ENCODE peak calls at places on chromosomes 1 and 21, in eight cellular contexts. D is HTR-8/SVneo, V is IMR-90, E is Peyer's patch, F is glutamatergic neuron, K is GM03348, H is breast epithelium, Q is amniotic stem cell. U is an unnamed sample.

GRCh38 chr1:160720366-160720765 is 8.7 kb upstream of the CD48 start:
- DNase-seq in H (no peak), D (no peak), F (no peak), E (no peak), V (no peak), K (no peak), Q (no peak), U (no peak)

GRCh38 chr1:212518188-212518951 is 85.7 kb downstream of the NENF start:
- DNase-seq in V (peak; percentile 84), Q (no peak), H (peak; percentile 81), D (no peak), F (no peak), E (no peak), K (peak; percentile 35), U (no peak)

GRCh38 chr1:218474089-218474488 is 129.0 kb downstream of the TGFB2 start:
- DNase-seq in Q (no peak), H (no peak), V (no peak), F (no peak), D (no peak), E (no peak), K (no peak), U (no peak)

GRCh38 chr1:67333603-67334002 is 25.9 kb downstream of the IL12RB2 start:
- DNase-seq in E (no peak), H (no peak), K (no peak), Q (no peak), V (no peak), F (no peak), D (no peak), U (no peak)

GRCh38 chr1:199041173-199041914 is 402.5 kb downstream of the PTPRC start:
- DNase-seq in H (no peak), K (no peak), E (no peak), D (no peak), F (no peak), V (no peak), Q (no peak), U (no peak)

GRCh38 chr1:1181129-1181937 is 7.7 kb downstream of the TTLL10 start:
- DNase-seq in Q (no peak), K (no peak), V (no peak), H (no peak), F (no peak), E (no peak), D (no peak), U (no peak)

GRCh38 chr1:28582248-28582615 is 9.8 kb upstream of the RAB42 start:
- DNase-seq in H (no peak), F (no peak), D (no peak), K (peak; percentile 62), V (no peak), Q (no peak), E (no peak), U (peak; percentile 39)

GRCh38 chr1:234212764-234213406 is 160.4 kb upstream of the COA6 start:
- DNase-seq in Q (no peak), K (no peak), D (peak; percentile 55), E (no peak), V (peak; percentile 26), F (no peak), H (no peak), U (peak; percentile 21)

GRCh38 chr1:184861755-184862336 is 107.2 kb upstream of the EDEM3 start:
- DNase-seq in F (no peak), V (no peak), Q (no peak), E (no peak), D (no peak), H (no peak), K (no peak), U (no peak)

GRCh38 chr1:75202751-75203150 is 68.6 kb downstream of the LHX8 start:
- DNase-seq in V (no peak), K (no peak), Q (no peak), D (no peak), H (no peak), E (no peak), F (no peak), U (no peak)

GRCh38 chr1:99533909-99534907 is 111.7 kb upstream of the PALMD start:
- DNase-seq in D (no peak), V (no peak), K (no peak), F (no peak), H (no peak), E (no peak), Q (no peak), U (no peak)

GRCh38 chr1:176847052-176847451 is 317.5 kb downstream of the ASTN1 start:
- DNase-seq in E (no peak), V (no peak), F (no peak), H (no peak), Q (no peak), D (no peak), K (no peak), U (no peak)

GRCh38 chr1:248756151-248756550 is 592 bp upstream of the LYPD8 start:
- DNase-seq in F (no peak), E (no peak), K (no peak), V (no peak), D (no peak), Q (no peak), H (no peak), U (no peak)

GRCh38 chr1:53089478-53090226 is 27.6 kb downstream of the PODN start:
- DNase-seq in K (no peak), E (no peak), F (peak; percentile 56), D (no peak), H (no peak), Q (peak; percentile 15), V (peak; percentile 33), U (peak; percentile 9)

GRCh38 chr1:187244623-187245022 is 415.9 kb downstream of the PLA2G4A start:
- DNase-seq in E (no peak), K (no peak), V (no peak), F (no peak), H (peak; percentile 54), Q (no peak), D (peak; percentile 5), U (no peak)

GRCh38 chr1:84944767-84945486 is 51.9 kb upstream of the LPAR3 start:
- DNase-seq in F (peak; percentile 45), D (peak; percentile 59), K (peak; percentile 83), V (peak; percentile 93), H (no peak), E (peak; percentile 66), Q (peak; percentile 81), U (peak; percentile 90)

GRCh38 chr1:55310517-55310927 is 95.4 kb upstream of the USP24 start:
- DNase-seq in K (peak; percentile 91), E (no peak), D (peak; percentile 75), F (no peak), V (peak; percentile 100), Q (peak; percentile 91), H (no peak), U (peak; percentile 99)

GRCh38 chr1:247286134-247286670 is 30.3 kb downstream of the VN1R5 start:
- DNase-seq in Q (no peak), E (no peak), F (no peak), V (no peak), D (no peak), K (no peak), H (no peak), U (no peak)

GRCh38 chr1:3707298-3707938 is 44.8 kb upstream of the CCDC27 start:
- DNase-seq in K (no peak), H (no peak), Q (no peak), E (no peak), F (no peak), V (no peak), D (no peak), U (no peak)

GRCh38 chr1:55362558-55362957 is 147.4 kb upstream of the USP24 start:
- DNase-seq in D (no peak), K (peak; percentile 70), H (no peak), Q (no peak), F (no peak), E (no peak), V (peak; percentile 85), U (peak; percentile 82)

GRCh38 chr1:112406771-112407170 is 10.8 kb downstream of the CTTNBP2NL start:
- DNase-seq in D (no peak), E (no peak), Q (no peak), H (no peak), V (no peak), K (no peak), F (no peak), U (no peak)

GRCh38 chr1:56993355-56993985 is 27.7 kb upstream of the C8B start:
- DNase-seq in H (no peak), E (no peak), F (no peak), K (no peak), Q (no peak), D (no peak), V (no peak), U (no peak)

GRCh38 chr1:23555225-23555801 is 4.0 kb downstream of the ID3 start:
- DNase-seq in Q (no peak), K (no peak), D (no peak), E (no peak), H (no peak), F (no peak), V (peak; percentile 68), U (no peak)

GRCh38 chr1:30914931-30915330 is 6.4 kb upstream of the SDC3 start:
- DNase-seq in H (no peak), D (no peak), V (no peak), E (no peak), K (no peak), Q (no peak), F (no peak), U (no peak)

GRCh38 chr1:226541631-226542622 is 6.6 kb upstream of the STUM start:
- DNase-seq in F (no peak), K (no peak), H (no peak), D (no peak), V (no peak), E (no peak), Q (no peak), U (no peak)

GRCh38 chr1:119008483-119009299 is 20.5 kb upstream of the TBX15 start:
- DNase-seq in F (no peak), E (no peak), K (peak; percentile 75), H (no peak), D (peak; percentile 22), Q (peak; percentile 23), V (peak; percentile 54), U (peak; percentile 56)

GRCh38 chr1:223702735-223703667 is 9.3 kb upstream of the CAPN2 start:
- DNase-seq in E (no peak), K (peak; percentile 31), V (peak; percentile 80), D (no peak), H (no peak), Q (peak; percentile 70), F (no peak), U (peak; percentile 80)

GRCh38 chr1:19315378-19316206 is 3.5 kb downstream of the SLC66A1 start:
- DNase-seq in K (no peak), Q (no peak), F (peak; percentile 52), E (peak; percentile 72), D (no peak), H (no peak), V (peak; percentile 70), U (peak; percentile 52)

GRCh38 chr1:63691672-63692425 is 82.0 kb upstream of the ROR1 start:
- DNase-seq in E (peak; percentile 28), D (peak; percentile 57), K (peak; percentile 85), V (peak; percentile 94), Q (peak; percentile 61), H (no peak), F (no peak), U (peak; percentile 85)

GRCh38 chr1:202405928-202406327 is 57.4 kb downstream of the PPP1R12B start:
- DNase-seq in K (no peak), E (no peak), F (no peak), V (no peak), D (no peak), H (no peak), Q (no peak), U (no peak)

GRCh38 chr21:45386336-45386727 is 18.6 kb upstream of the COL18A1 start:
- DNase-seq in K (no peak), H (no peak), V (no peak), Q (no peak), D (no peak), F (peak; percentile 5), E (no peak), U (no peak)